ENCODE peak calls at places on chromosome 18, in ten cellular contexts. H is sigmoid colon, Q is mammary epithelial cell, B is spleen, Z is HCT116, J is Peyer's patch, K is osteoblast, F is left ventricle myocardium inferior, G is kidney, P is substantia nigra. X is an unnamed sample.

GRCh38 chr18:7158201-7158600 is 40.6 kb upstream of the LAMA1 start:
- DNase-seq in H (peak), Q (no peak), B (no peak), Z (no peak), J (no peak), K (no peak), F (no peak), G (no peak), P (no peak), X (no peak)

GRCh38 chr18:70195852-70196434 is 9.5 kb downstream of the RTTN start:
- DNase-seq in H (no peak), Q (peak), B (no peak), Z (no peak), J (no peak), K (no peak), F (no peak), G (no peak), P (no peak), X (no peak)

GRCh38 chr18:36420826-36421225 is 123.3 kb downstream of the FHOD3 start:
- DNase-seq in H (no peak), Q (no peak), B (no peak), Z (no peak), J (no peak), K (no peak), F (no peak), G (no peak), P (no peak), X (no peak)

GRCh38 chr18:27778441-27778840 is 398.5 kb downstream of the CDH2 start:
- DNase-seq in H (no peak), Q (peak), B (no peak), Z (no peak), J (no peak), K (no peak), F (no peak), G (no peak), P (no peak), X (no peak)

GRCh38 chr18:58288922-58289797 is 245.1 kb downstream of the NEDD4L start:
- DNase-seq in H (no peak), Q (peak), B (no peak), Z (no peak), J (no peak), K (no peak), F (no peak), G (no peak), P (no peak), X (no peak)

GRCh38 chr18:984004-984403 is 79.3 kb downstream of the ADCYAP1 start:
- DNase-seq in H (no peak), Q (no peak), B (no peak), Z (no peak), J (no peak), K (no peak), F (no peak), G (no peak), P (no peak), X (no peak)

GRCh38 chr18:44835555-44836156 is 155.0 kb downstream of the SETBP1 start:
- DNase-seq in H (peak), Q (no peak), B (no peak), Z (no peak), J (no peak), K (peak), F (no peak), G (no peak), P (peak), X (peak)

GRCh38 chr18:37175727-37176126 is 346.8 kb downstream of the KIAA1328 start:
- DNase-seq in H (no peak), Q (no peak), B (no peak), Z (no peak), J (no peak), K (no peak), F (no peak), G (no peak), P (no peak), X (no peak)

GRCh38 chr18:72652990-72653593 is 109.0 kb upstream of the CBLN2 start:
- DNase-seq in H (no peak), Q (peak), B (no peak), Z (no peak), J (peak), K (no peak), F (no peak), G (no peak), P (no peak), X (no peak)

GRCh38 chr18:21484851-21485636 is 115.5 kb downstream of the ESCO1 start:
- DNase-seq in H (no peak), Q (peak), B (no peak), Z (no peak), J (no peak), K (peak), F (no peak), G (no peak), P (no peak), X (no peak)

GRCh38 chr18:54479365-54479764 is 111.7 kb upstream of the DYNAP start:
- DNase-seq in H (no peak), Q (peak), B (no peak), Z (no peak), J (no peak), K (no peak), F (no peak), G (no peak), P (no peak), X (no peak)

GRCh38 chr18:887716-888115 is 17.0 kb upstream of the ADCYAP1 start:
- DNase-seq in H (no peak), Q (no peak), B (no peak), Z (no peak), J (no peak), K (no peak), F (no peak), G (no peak), P (no peak), X (no peak)

GRCh38 chr18:33051397-33051796 is 278.6 kb upstream of the KLHL14 start:
- DNase-seq in H (no peak), Q (peak), B (no peak), Z (no peak), J (no peak), K (no peak), F (no peak), G (no peak), P (no peak), X (no peak)

GRCh38 chr18:27605107-27605834 is 420.2 kb upstream of the CHST9 start:
- DNase-seq in H (no peak), Q (peak), B (no peak), Z (peak), J (no peak), K (peak), F (no peak), G (no peak), P (peak), X (no peak)

GRCh38 chr18:7980136-7980535 is 413.0 kb downstream of the PTPRM start:
- DNase-seq in H (no peak), Q (no peak), B (no peak), Z (peak), J (no peak), K (no peak), F (no peak), G (no peak), P (no peak), X (no peak)

GRCh38 chr18:46001074-46001473 is 33.9 kb upstream of the EPG5 start:
- DNase-seq in H (no peak), Q (no peak), B (no peak), Z (no peak), J (no peak), K (no peak), F (no peak), G (no peak), P (no peak), X (no peak)

GRCh38 chr18:70671889-70672551 is 383.2 kb downstream of the SOCS6 start:
- DNase-seq in H (no peak), Q (no peak), B (no peak), Z (no peak), J (no peak), K (no peak), F (no peak), G (no peak), P (no peak), X (no peak)

GRCh38 chr18:26215247-26215970 is 10.8 kb upstream of the TAF4B start:
- DNase-seq in H (no peak), Q (no peak), B (no peak), Z (no peak), J (peak), K (no peak), F (no peak), G (no peak), P (no peak), X (no peak)

GRCh38 chr18:80086281-80086680 is 22.8 kb upstream of the ADNP2 start:
- DNase-seq in H (no peak), Q (no peak), B (no peak), Z (no peak), J (no peak), K (no peak), F (no peak), G (no peak), P (no peak), X (no peak)

GRCh38 chr18:58180738-58181353 is 136.8 kb downstream of the NEDD4L start:
- DNase-seq in H (no peak), Q (peak), B (no peak), Z (no peak), J (peak), K (peak), F (no peak), G (no peak), P (no peak), X (no peak)

GRCh38 chr18:48136544-48137353 is 206.3 kb upstream of the SMAD2 start:
- DNase-seq in H (no peak), Q (no peak), B (peak), Z (no peak), J (no peak), K (peak), F (no peak), G (peak), P (no peak), X (no peak)
- H3K27ac ChIP-seq in H (peak), Q (no peak), B (peak), Z (peak), J (peak), K (no peak), F (peak), G (no peak), P (no peak), X (peak)

DNA sequence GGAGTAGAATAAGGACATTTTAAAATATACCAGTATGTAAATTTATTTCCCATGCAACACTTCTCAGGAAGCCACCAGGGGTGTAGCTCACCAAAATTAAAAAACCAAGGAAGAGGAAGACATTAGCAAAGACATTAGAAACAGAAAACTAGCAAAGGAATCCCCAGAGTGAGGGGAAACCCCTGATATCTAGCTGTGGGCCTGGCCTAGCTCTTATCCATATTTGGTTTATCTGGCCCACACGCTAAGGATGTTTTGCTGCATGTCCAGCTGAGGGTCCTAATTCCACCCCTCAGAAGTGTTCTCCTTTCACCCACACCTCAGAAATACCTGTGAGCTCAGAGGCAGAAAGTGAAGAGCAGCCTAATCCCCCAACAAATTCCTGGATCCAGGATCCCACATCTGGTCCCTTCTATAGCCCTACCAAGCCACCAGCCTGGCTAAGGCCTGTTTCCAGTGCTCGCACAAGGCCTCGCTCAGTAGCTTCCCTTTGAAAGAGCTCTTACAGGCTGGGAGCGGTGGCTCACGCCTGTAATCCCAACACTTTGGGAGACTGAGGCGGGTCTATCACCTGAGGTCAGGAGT is 17.4 kb downstream of the OSBPL1A start:
- DNase-seq in H (no peak), Q (no peak), B (no peak), Z (no peak), J (no peak), K (no peak), F (no peak), G (no peak), P (no peak), X (no peak)
- H3K27ac ChIP-seq in H (no peak), Q (no peak), B (no peak), Z (no peak), J (no peak), K (no peak), F (no peak), G (no peak), P (no peak), X (no peak)

DNA sequence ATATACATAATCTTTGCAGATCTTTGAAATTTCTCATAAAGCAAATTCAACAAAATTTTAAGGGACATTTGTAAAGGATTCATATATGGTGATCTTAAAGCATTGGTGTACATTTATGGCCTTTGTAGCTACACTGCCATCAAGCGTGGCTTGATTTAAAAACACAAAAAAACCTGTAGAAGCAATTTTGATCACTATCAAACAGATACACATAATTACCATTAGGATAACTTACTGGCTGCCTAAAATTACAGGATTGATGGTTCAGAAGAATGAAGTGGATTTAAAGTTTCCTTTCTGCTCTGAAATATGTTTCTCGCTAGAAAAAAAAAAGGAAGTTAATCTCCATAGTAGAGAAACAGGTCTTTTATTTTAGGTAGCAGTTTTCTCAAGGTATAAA is 31.4 kb downstream of the MAPRE2 start:
- DNase-seq in H (no peak), Q (no peak), B (no peak), Z (no peak), J (no peak), K (no peak), F (no peak), G (no peak), P (no peak), X (no peak)
- H3K27ac ChIP-seq in H (no peak), Q (no peak), B (peak), Z (no peak), J (no peak), K (peak), F (peak), G (no peak), P (no peak), X (peak)

GRCh38 chr18:9106800-9107574 is 4.5 kb downstream of the NDUFV2 start:
- DNase-seq in H (no peak), Q (no peak), B (no peak), Z (no peak), J (no peak), K (no peak), F (no peak), G (no peak), P (no peak), X (no peak)

GRCh38 chr18:9108911-9109310 is 6.4 kb downstream of the NDUFV2 start:
- DNase-seq in H (no peak), Q (no peak), B (no peak), Z (no peak), J (no peak), K (no peak), F (no peak), G (no peak), P (no peak), X (no peak)

GRCh38 chr18:9113468-9114149 is 11.1 kb downstream of the NDUFV2 start:
- DNase-seq in H (no peak), Q (no peak), B (no peak), Z (no peak), J (no peak), K (no peak), F (no peak), G (no peak), P (no peak), X (no peak)

GRCh38 chr18:9106094-9106493 is 3.6 kb downstream of the NDUFV2 start:
- DNase-seq in H (no peak), Q (no peak), B (no peak), Z (no peak), J (no peak), K (peak), F (no peak), G (no peak), P (no peak), X (no peak)

GRCh38 chr18:9109523-9109922 is 7.0 kb downstream of the NDUFV2 start:
- DNase-seq in H (no peak), Q (no peak), B (no peak), Z (no peak), J (no peak), K (no peak), F (no peak), G (no peak), P (no peak), X (no peak)
- H3K27ac ChIP-seq in H (peak), Q (no peak), B (peak), Z (no peak), J (no peak), K (peak), F (peak), G (no peak), P (no peak), X (peak)

DNA sequence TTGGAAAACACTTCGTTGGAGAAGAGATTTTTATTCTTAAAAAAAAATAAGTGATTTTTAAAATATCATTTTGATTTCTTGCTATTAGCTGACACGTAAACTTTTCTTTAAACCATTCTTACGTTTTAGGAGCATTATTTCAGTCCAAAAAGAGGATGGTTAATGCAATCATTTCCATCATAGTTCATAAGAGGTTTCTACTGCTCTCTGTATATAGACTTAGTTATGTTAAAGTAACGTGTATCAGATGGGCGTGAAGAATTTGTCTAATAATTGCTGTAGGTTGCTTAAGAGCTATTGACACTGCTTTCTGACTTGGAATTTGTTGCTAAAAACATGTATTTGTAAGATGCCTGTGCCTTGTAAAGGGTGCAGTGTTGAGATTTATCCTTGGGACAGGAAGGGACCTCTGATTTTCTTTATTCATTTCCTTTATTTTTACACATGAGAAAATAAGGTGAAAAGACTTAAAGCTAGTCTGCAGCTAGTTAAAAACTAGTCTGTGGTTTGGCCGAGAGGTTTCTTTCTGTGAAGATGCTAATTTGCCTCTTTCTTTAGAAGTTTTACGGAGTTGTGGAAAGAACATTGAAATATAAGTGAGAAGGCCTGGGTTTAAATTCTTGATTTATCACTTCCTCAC is 2.9 kb downstream of the ANKRD12 start:
- DNase-seq in H (no peak), Q (no peak), B (no peak), Z (no peak), J (no peak), K (peak), F (no peak), G (no peak), P (no peak), X (no peak)
- H3K27ac ChIP-seq in H (peak), Q (peak), B (peak), Z (no peak), J (no peak), K (peak), F (peak), G (no peak), P (no peak), X (peak)

GRCh38 chr18:48693006-48693405 is 154.2 kb downstream of the CTIF start:
- DNase-seq in H (no peak), Q (no peak), B (no peak), Z (no peak), J (no peak), K (no peak), F (no peak), G (no peak), P (no peak), X (no peak)

GRCh38 chr18:48696218-48696617 is 157.4 kb downstream of the CTIF start:
- DNase-seq in H (no peak), Q (no peak), B (peak), Z (no peak), J (no peak), K (no peak), F (no peak), G (no peak), P (no peak), X (no peak)

GRCh38 chr18:48695671-48696070 is 156.8 kb downstream of the CTIF start:
- DNase-seq in H (no peak), Q (no peak), B (peak), Z (no peak), J (no peak), K (no peak), F (no peak), G (no peak), P (no peak), X (no peak)

GRCh38 chr18:48694295-48694694 is 155.5 kb downstream of the CTIF start:
- DNase-seq in H (no peak), Q (no peak), B (peak), Z (no peak), J (no peak), K (no peak), F (no peak), G (no peak), P (no peak), X (no peak)

DNA sequence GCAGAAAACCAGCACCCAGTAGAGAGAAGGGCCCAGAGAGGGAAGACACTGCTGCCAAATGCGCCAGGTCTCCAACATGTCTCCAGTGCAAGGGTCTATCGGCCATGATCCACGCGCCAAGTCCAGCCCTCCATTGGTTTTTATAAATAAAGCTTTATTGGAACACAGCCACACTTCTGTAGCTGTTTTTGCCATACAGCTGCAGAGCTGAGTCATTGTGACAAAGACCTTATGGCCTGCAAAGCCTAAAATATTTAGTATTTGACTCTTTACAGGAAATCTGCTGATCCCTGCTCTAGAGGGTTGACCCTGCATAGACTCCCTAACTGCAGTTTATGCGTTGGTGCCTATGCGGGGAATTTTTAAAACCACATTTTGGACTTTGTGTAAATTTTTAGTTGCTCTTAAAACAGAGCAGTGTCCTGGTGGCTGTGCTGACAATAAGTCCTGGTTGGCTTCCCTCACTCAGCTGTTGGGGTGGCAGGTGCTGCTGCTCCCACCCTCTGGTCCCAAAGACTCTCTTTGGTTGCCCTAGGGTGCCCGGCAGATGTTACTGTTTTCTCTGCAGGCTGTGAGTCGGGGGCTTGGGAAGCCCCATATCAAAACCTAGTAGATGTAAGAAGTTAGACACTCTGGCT is 154.9 kb downstream of the CTIF start:
- DNase-seq in H (no peak), Q (no peak), B (peak), Z (no peak), J (no peak), K (no peak), F (no peak), G (no peak), P (no peak), X (no peak)
- H3K27ac ChIP-seq in H (no peak), Q (no peak), B (no peak), Z (no peak), J (no peak), K (peak), F (no peak), G (no peak), P (no peak), X (peak)

GRCh38 chr18:3457261-3457724 is 7.3 kb downstream of the TGIF1 start:
- DNase-seq in H (no peak), Q (no peak), B (no peak), Z (no peak), J (no peak), K (no peak), F (no peak), G (peak), P (no peak), X (no peak)
- H3K27ac ChIP-seq in H (no peak), Q (no peak), B (peak), Z (peak), J (peak), K (no peak), F (no peak), G (peak), P (peak), X (no peak)